ENCODE peak calls at places on chromosomes 1 and 21, in eight cellular contexts. J is adrenal gland, G is K562, K is tibial nerve, A is uterus, H is thyroid gland, Q is A549, L is breast epithelium. T is an unnamed sample.

GRCh38 chr21:17436626-17437111 is 76.2 kb upstream of the CXADR start:
- DNase-seq in A (no peak), K (no peak), L (no peak), Q (no peak), G (no peak), J (no peak), H (no peak), T (no peak)

GRCh38 chr1:219650880-219651279 is 38.0 kb upstream of the ZC3H11B start:
- DNase-seq in Q (no peak), G (no peak), H (no peak), A (no peak), K (no peak), L (no peak), J (no peak), T (no peak)

GRCh38 chr1:231266811-231267322 is 25.9 kb downstream of the GNPAT start:
- DNase-seq in J (no peak), Q (no peak), K (no peak), H (no peak), G (no peak), A (no peak), L (no peak), T (no peak)

GRCh38 chr1:181087400-181087901 is 1.0 kb upstream of the IER5 start:
- DNase-seq in Q (peak), H (no peak), K (no peak), G (peak), J (no peak), L (no peak), A (no peak), T (no peak)

GRCh38 chr1:234586304-234586703 is 23.7 kb downstream of the IRF2BP2 start:
- DNase-seq in K (no peak), L (no peak), H (no peak), Q (no peak), G (no peak), J (no peak), A (no peak), T (no peak)

GRCh38 chr1:167752219-167752985 is 30.6 kb downstream of the MPZL1 start:
- DNase-seq in L (no peak), G (no peak), H (no peak), K (no peak), Q (no peak), A (no peak), J (no peak), T (no peak)

GRCh38 chr21:28230559-28230958 is 762.1 kb downstream of the LTN1 start:
- DNase-seq in A (no peak), Q (no peak), G (no peak), K (no peak), J (no peak), H (no peak), L (no peak), T (no peak)

GRCh38 chr1:217453816-217454215 is 177.1 kb downstream of the GPATCH2 start:
- DNase-seq in Q (no peak), K (no peak), G (no peak), J (no peak), H (no peak), L (no peak), A (no peak), T (no peak)

GRCh38 chr1:11187000-11187399 is 2.2 kb upstream of the ANGPTL7 start:
- DNase-seq in L (no peak), K (no peak), Q (no peak), G (no peak), H (no peak), A (no peak), J (no peak), T (no peak)

GRCh38 chr1:16352842-16353535 is 709 bp upstream of the FBXO42 start:
- DNase-seq in Q (no peak), A (no peak), G (no peak), K (no peak), J (no peak), H (no peak), L (no peak), T (no peak)

GRCh38 chr1:226201029-226201593 is 14.6 kb upstream of the ACBD3 start:
- DNase-seq in J (no peak), H (no peak), A (no peak), G (peak), L (no peak), K (no peak), Q (peak), T (no peak)

GRCh38 chr1:30768830-30769718 is 11.5 kb upstream of the LAPTM5 start:
- DNase-seq in G (peak), Q (no peak), L (no peak), A (no peak), J (no peak), K (no peak), H (no peak), T (no peak)

GRCh38 chr1:40898434-40898900 is 36.3 kb upstream of the CITED4 start:
- DNase-seq in G (no peak), A (no peak), H (peak), Q (peak), K (no peak), J (peak), L (peak), T (no peak)

GRCh38 chr1:41917835-41918449 is 780 bp downstream of the HIVEP3 start:
- DNase-seq in A (no peak), L (no peak), G (no peak), J (peak), K (no peak), Q (peak), H (peak), T (peak)

GRCh38 chr1:197770243-197770642 is 5.0 kb downstream of the DENND1B start:
- DNase-seq in L (no peak), H (no peak), J (no peak), A (no peak), K (no peak), G (no peak), Q (no peak), T (no peak)

GRCh38 chr1:181551249-181551648 is 67.9 kb downstream of the CACNA1E start:
- DNase-seq in K (no peak), H (peak), A (no peak), L (no peak), Q (no peak), G (no peak), J (no peak), T (no peak)

GRCh38 chr1:171346866-171347265 is 32.9 kb downstream of the FMO4 start:
- DNase-seq in J (no peak), L (no peak), G (no peak), Q (no peak), H (no peak), K (no peak), A (no peak), T (no peak)

GRCh38 chr1:192256674-192257334 is 60.0 kb upstream of the RGS21 start:
- DNase-seq in G (peak), J (no peak), A (no peak), K (no peak), L (no peak), H (no peak), Q (no peak), T (no peak)

GRCh38 chr1:19084206-19084738 is 125.8 kb downstream of the UBR4 start:
- DNase-seq in K (no peak), G (no peak), A (no peak), Q (no peak), L (no peak), J (no peak), H (no peak), T (no peak)

GRCh38 chr1:53288247-53289049 is 39.4 kb downstream of the LRP8 start:
- DNase-seq in Q (no peak), A (no peak), L (no peak), K (no peak), J (no peak), H (no peak), G (no peak), T (no peak)

GRCh38 chr1:64499966-64500365 is 30.0 kb downstream of the CACHD1 start:
- DNase-seq in L (no peak), G (no peak), H (no peak), Q (peak), A (no peak), K (no peak), J (no peak), T (no peak)

GRCh38 chr1:167430134-167430848 is 88.0 kb downstream of the CD247 start:
- DNase-seq in K (no peak), J (no peak), A (no peak), Q (no peak), H (no peak), L (no peak), G (no peak), T (no peak)

GRCh38 chr1:67735806-67736627 is 51.0 kb downstream of the GADD45A start:
- DNase-seq in L (peak), J (peak), A (peak), Q (peak), H (peak), K (peak), G (no peak), T (peak)

GRCh38 chr1:170676628-170677027 is 12.7 kb downstream of the PRRX1 start:
- DNase-seq in A (no peak), J (no peak), L (no peak), H (no peak), Q (no peak), G (no peak), K (no peak), T (no peak)

GRCh38 chr1:21099034-21099868 is 77.4 kb downstream of the EIF4G3 start:
- DNase-seq in J (no peak), G (no peak), H (no peak), Q (no peak), L (no peak), K (no peak), A (no peak), T (no peak)

GRCh38 chr1:164443836-164444235 is 115.1 kb upstream of the PBX1 start:
- DNase-seq in K (no peak), A (no peak), H (no peak), L (no peak), Q (no peak), G (no peak), J (no peak), T (no peak)

GRCh38 chr21:18204931-18205330 is 39.7 kb upstream of the CHODL start:
- DNase-seq in L (no peak), K (no peak), J (no peak), G (no peak), A (no peak), H (no peak), Q (no peak), T (no peak)

GRCh38 chr1:205950826-205951549 is 7.7 kb upstream of the SLC26A9 start:
- DNase-seq in K (no peak), A (no peak), J (no peak), G (no peak), H (no peak), L (no peak), Q (no peak), T (no peak)

GRCh38 chr1:87759420-87759819 is 430.7 kb downstream of the LMO4 start:
- DNase-seq in Q (no peak), K (no peak), J (no peak), A (no peak), H (no peak), G (no peak), L (no peak), T (no peak)

GRCh38 chr1:76866566-76866965 is 714 bp upstream of the ST6GALNAC5 start:
- DNase-seq in H (no peak), A (no peak), L (no peak), Q (no peak), K (no peak), J (no peak), G (no peak), T (no peak)

GRCh38 chr1:199856381-199856780 is 171.1 kb upstream of the NR5A2 start:
- DNase-seq in K (no peak), H (no peak), Q (no peak), L (no peak), J (no peak), G (no peak), A (no peak), T (no peak)

GRCh38 chr1:114369930-114370329 is 141.1 kb downstream of the TRIM33 start:
- DNase-seq in H (no peak), A (no peak), G (no peak), L (no peak), K (no peak), Q (no peak), J (no peak), T (no peak)

GRCh38 chr1:9371951-9372350 is 79.3 kb downstream of the SPSB1 start:
- DNase-seq in J (no peak), A (no peak), G (no peak), H (no peak), K (no peak), Q (no peak), L (no peak), T (no peak)
- TF ChIP-seq POLR2A in J (no peak), A (no peak), G (no peak), H (no peak), K (no peak), Q (no peak), L (no peak), T (no peak)

DNA sequence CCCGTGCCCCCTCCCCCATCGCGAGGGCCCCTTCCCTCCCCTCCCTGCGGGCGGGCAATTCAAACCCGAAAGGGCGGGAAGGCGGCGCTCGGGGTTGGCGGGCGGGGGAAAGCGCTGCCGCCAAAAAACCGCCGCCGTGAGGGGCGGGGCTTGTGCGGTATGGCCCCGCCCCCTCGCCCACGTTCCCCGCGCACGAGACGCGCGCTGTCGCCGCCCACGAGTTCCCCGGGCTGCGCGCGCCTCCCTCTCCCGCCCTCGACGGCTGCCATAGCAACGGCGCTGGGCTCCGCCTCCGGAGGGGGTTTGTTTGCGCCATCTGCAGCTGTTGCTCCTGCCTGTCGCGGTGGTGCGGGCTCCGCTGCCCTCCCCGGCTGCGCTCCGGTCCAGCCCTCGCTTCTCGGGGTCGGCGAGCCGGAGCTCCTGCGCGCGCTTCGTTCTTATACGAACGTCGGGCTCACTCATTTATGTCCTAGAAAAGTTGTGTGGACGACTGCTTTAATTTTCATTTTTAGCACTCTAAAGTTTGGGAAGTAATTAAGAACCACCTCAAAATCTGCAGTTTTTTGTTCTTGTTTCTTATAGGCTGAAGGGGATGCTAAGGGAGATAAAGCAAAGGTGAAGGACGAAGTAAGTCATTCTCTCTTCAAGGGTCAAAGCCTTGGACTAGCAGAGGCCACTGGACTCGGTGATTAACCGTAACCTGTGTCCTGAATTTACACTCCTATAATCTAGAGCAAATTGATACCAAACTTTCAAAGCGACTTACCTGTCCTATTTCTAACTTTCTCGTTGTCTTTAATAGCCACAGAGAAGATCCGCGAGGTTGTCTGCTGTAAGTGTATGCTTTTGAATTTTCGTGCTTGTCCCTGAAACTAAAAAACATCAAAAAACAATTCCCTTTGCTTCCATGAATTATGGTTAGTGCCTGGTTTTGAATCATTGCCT is 933 bp downstream of the HMGN2 start:
- DNase-seq in K (peak), Q (peak), A (peak), L (peak), G (peak), H (peak), J (peak), T (peak)
- TF ChIP-seq POLR2A in K (peak), Q (no peak), A (peak), L (peak), G (no peak), H (no peak), J (no peak), T (no peak)

GRCh38 chr1:46186076-46186475 is 9.8 kb upstream of the P3R3URF start:
- DNase-seq in A (no peak), H (no peak), L (no peak), J (no peak), Q (no peak), G (no peak), K (no peak), T (no peak)

GRCh38 chr1:46181343-46182260 is 5.3 kb upstream of the P3R3URF start:
- DNase-seq in G (no peak), H (no peak), J (no peak), Q (no peak), K (no peak), L (no peak), A (no peak), T (no peak)

GRCh38 chr1:46183926-46184557 is 7.8 kb upstream of the P3R3URF start:
- DNase-seq in H (no peak), G (no peak), L (no peak), K (no peak), J (no peak), A (no peak), Q (no peak), T (no peak)

GRCh38 chr1:46184920-46185658 is 8.8 kb upstream of the P3R3URF start:
- DNase-seq in L (no peak), Q (no peak), G (no peak), H (peak), A (no peak), K (no peak), J (no peak), T (no peak)

DNA sequence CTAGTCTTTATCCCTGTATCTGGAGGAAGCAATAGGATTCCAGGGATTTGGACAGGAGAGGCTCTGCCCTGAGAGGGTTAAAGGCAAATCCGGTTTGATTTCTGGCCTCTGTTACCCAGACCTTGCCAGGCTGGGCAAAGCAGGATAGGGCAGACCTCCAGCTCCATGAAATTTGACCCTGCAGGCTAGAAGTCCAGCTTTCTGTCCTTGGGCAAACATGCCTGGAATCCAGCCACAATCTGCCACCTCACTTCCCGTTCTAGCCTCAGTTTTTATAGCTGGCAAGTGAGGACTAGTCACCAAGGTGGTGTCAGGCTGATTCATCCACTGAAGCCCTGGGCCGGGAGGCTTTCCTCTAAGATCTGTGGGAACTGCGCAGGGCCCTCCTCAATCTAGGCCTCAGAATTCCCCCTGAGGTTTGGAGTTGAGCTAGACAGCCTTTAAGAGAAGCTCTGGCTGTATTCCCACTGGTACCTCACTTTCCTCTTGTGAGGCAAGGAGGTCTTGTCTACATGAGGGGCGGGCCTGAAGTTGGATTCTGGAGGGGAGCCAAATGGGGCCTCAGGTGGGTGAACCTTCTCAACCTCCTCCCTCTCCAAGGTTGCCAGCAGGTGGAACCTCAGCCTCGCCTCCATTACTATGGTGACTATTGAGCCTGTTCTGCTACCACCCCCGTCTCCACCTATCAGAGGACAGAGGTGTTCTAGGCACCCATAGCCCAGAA is 7.0 kb upstream of the P3R3URF start:
- DNase-seq in K (no peak), L (peak), A (peak), G (no peak), Q (peak), H (peak), J (peak), T (peak)
- TF ChIP-seq POLR2A in K (no peak), L (no peak), A (peak), G (no peak), Q (no peak), H (no peak), J (no peak), T (no peak)

GRCh38 chr21:36988536-36988935 is 18.0 kb upstream of the RIPPLY3 start:
- DNase-seq in L (no peak), K (no peak), H (no peak), Q (no peak), G (no peak), A (no peak), J (no peak), T (no peak)

GRCh38 chr21:36990508-36991205 is 15.8 kb upstream of the RIPPLY3 start:
- DNase-seq in A (no peak), J (no peak), H (no peak), L (no peak), G (no peak), Q (no peak), K (no peak), T (no peak)

GRCh38 chr21:36987845-36988244 is 18.7 kb upstream of the RIPPLY3 start:
- DNase-seq in J (no peak), Q (no peak), A (no peak), K (no peak), G (no peak), L (no peak), H (no peak), T (no peak)

GRCh38 chr21:36992671-36993070 is 13.8 kb upstream of the RIPPLY3 start:
- DNase-seq in K (no peak), A (no peak), H (peak), Q (no peak), J (no peak), G (no peak), L (no peak), T (no peak)

GRCh38 chr21:36989699-36990507 is 16.6 kb upstream of the RIPPLY3 start:
- DNase-seq in Q (peak), H (peak), J (peak), K (peak), L (peak), G (peak), A (peak), T (peak)
- TF ChIP-seq POLR2A in Q (peak), H (no peak), J (peak), K (no peak), L (no peak), G (peak), A (no peak), T (peak)

GRCh38 chr1:93448292-93448982 is 519 bp downstream of the FNBP1L start:
- DNase-seq in J (peak), H (peak), A (peak), G (peak), L (no peak), K (no peak), Q (peak), T (peak)
- TF ChIP-seq POLR2A in J (no peak), H (no peak), A (no peak), G (no peak), L (peak), K (no peak), Q (no peak), T (no peak)

GRCh38 chr1:212217633-212218032 is 67.6 kb upstream of the PPP2R5A start:
- DNase-seq in G (no peak), H (no peak), K (no peak), L (no peak), J (no peak), Q (no peak), A (no peak), T (no peak)
- TF ChIP-seq POLR2A in G (no peak), H (no peak), K (no peak), L (no peak), J (no peak), Q (no peak), A (no peak), T (no peak)

GRCh38 chr1:61741682-61742619 is at the start of gene PATJ:
- DNase-seq in L (peak), K (peak), J (peak), Q (peak), G (no peak), A (peak), H (peak), T (peak)
- TF ChIP-seq POLR2A in L (no peak), K (no peak), J (no peak), Q (peak), G (no peak), A (no peak), H (no peak), T (no peak)

T was measured in heart left ventricle.